ENCODE peak calls at places on chromosomes 6 and 20, in five cellular contexts. A is psoas muscle, O is BJ, W is cardiac muscle cell, S is fibroblast of lung. T is an unnamed sample.

GRCh38 chr6:114649298-114649697 is 306.5 kb upstream of the HS3ST5 start:
- DNase-seq in A (no peak), W (no peak), O (no peak), S (no peak), T (no peak)

GRCh38 chr6:25346064-25346463 is 66.9 kb downstream of the CARMIL1 start:
- DNase-seq in A (no peak), O (no peak), S (no peak), W (no peak), T (no peak)

GRCh38 chr20:54345301-54345724 is 130.1 kb upstream of the DOK5 start:
- DNase-seq in O (peak; percentile 64), S (peak; percentile 87), A (no peak), W (peak; percentile 77), T (peak; percentile 75)

GRCh38 chr20:25547063-25547462 is 38.3 kb downstream of the NINL start:
- DNase-seq in O (no peak), W (no peak), A (no peak), S (no peak), T (no peak)

GRCh38 chr20:19737025-19737424 is 21.0 kb upstream of the RIN2 start:
- DNase-seq in A (no peak), W (peak; percentile 70), S (peak; percentile 75), O (no peak), T (peak; percentile 29)

GRCh38 chr6:105678516-105678915 is 275.6 kb upstream of the PREP start:
- DNase-seq in W (no peak), O (no peak), A (no peak), S (peak; percentile 23), T (peak; percentile 51)

GRCh38 chr6:28543671-28544131 is 18.0 kb downstream of the GPX5 start:
- DNase-seq in A (no peak), S (peak; percentile 8), O (no peak), W (peak; percentile 40), T (no peak)

GRCh38 chr20:23937303-23938117 is 51.1 kb downstream of the GGTLC1 start:
- DNase-seq in O (no peak), W (peak; percentile 65), S (peak; percentile 38), A (no peak), T (no peak)

GRCh38 chr6:68738039-68738438 is 103.0 kb downstream of the ADGRB3 start:
- DNase-seq in A (no peak), O (no peak), S (no peak), W (no peak), T (no peak)

GRCh38 chr20:43037605-43038309 is 151.9 kb downstream of the PTPRT start:
- DNase-seq in O (no peak), S (no peak), W (no peak), A (no peak), T (no peak)

GRCh38 chr6:90668141-90668540 is 81.3 kb upstream of the MAP3K7 start:
- DNase-seq in W (no peak), A (no peak), O (no peak), S (no peak), T (no peak)

GRCh38 chr6:24078200-24078599 is 47.8 kb upstream of the NRSN1 start:
- DNase-seq in W (no peak), O (no peak), A (no peak), S (no peak), T (no peak)

GRCh38 chr20:51732454-51732791 is 35.8 kb downstream of the ATP9A start:
- DNase-seq in S (peak; percentile 61), O (no peak), A (no peak), W (peak; percentile 62), T (no peak)

GRCh38 chr6:15268130-15268908 is 22.4 kb downstream of the JARID2 start:
- DNase-seq in O (no peak), W (peak; percentile 49), S (no peak), A (no peak), T (no peak)

GRCh38 chr20:53376021-53376420 is 217.6 kb downstream of the ZNF217 start:
- DNase-seq in A (no peak), W (no peak), O (no peak), S (no peak), T (no peak)

GRCh38 chr20:9021216-9021615 is 47.7 kb upstream of the PLCB4 start:
- DNase-seq in S (no peak), A (no peak), O (no peak), W (no peak), T (no peak)

DNA sequence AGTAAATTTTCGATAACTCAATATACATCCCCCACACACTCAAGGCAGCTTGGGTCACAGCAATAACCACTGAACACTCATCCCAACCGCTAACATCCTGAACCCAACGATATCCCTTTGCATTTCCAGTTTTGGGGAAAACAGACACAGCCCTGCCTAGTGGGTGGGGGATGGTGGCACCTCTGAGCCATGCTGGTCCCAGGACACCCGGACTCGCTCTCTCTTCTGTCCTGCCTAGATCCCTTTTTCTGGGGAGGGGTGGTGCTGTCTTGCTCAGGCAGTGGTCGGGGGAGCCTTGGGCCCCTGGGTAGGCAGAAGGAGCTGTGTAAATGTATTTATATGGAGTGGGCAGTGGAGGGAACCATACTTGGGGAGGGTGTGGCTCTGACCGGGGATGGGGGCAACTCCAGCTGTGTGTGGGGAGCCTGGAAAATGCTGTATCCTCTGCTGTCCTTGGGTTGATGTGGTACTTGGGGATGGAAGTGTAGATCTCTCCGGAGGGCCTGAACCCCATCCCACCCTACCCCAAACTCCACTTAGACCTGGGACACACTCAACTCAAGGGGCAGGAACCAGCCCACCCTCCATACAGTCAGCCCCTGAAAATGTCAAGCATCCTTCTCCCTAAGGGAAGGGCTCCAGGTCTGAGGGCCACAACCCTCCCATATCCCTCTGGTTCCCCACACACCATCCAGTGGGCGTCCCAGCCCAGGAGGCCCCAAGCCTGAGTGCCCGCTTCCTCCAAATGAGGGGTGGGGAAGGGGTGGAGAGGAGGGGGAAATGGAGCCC is 23.7 kb upstream of the SLC22A7 start:
- DNase-seq in W (no peak), S (no peak), O (no peak), A (no peak), T (no peak)
- H3K4me3 ChIP-seq in W (no peak overlapping the region), S (no peak overlapping the region), O (no peak overlapping the region), A (no peak overlapping the region), T (no peak overlapping the region)

GRCh38 chr6:17169291-17169690 is 67.4 kb downstream of the STMND1 start:
- DNase-seq in S (peak; percentile 75), O (no peak), W (peak; percentile 21), A (peak; percentile 52), T (peak; percentile 35)

GRCh38 chr6:17165383-17165782 is 63.5 kb downstream of the STMND1 start:
- DNase-seq in O (peak; percentile 44), S (peak; percentile 55), A (no peak), W (peak; percentile 50), T (peak; percentile 60)

GRCh38 chr6:17169701-17170100 is 67.9 kb downstream of the STMND1 start:
- DNase-seq in O (no peak), W (no peak), S (no peak), A (no peak), T (no peak)

GRCh38 chr6:17173071-17173470 is 71.2 kb downstream of the STMND1 start:
- DNase-seq in A (no peak), O (no peak), W (no peak), S (no peak), T (no peak)

DNA sequence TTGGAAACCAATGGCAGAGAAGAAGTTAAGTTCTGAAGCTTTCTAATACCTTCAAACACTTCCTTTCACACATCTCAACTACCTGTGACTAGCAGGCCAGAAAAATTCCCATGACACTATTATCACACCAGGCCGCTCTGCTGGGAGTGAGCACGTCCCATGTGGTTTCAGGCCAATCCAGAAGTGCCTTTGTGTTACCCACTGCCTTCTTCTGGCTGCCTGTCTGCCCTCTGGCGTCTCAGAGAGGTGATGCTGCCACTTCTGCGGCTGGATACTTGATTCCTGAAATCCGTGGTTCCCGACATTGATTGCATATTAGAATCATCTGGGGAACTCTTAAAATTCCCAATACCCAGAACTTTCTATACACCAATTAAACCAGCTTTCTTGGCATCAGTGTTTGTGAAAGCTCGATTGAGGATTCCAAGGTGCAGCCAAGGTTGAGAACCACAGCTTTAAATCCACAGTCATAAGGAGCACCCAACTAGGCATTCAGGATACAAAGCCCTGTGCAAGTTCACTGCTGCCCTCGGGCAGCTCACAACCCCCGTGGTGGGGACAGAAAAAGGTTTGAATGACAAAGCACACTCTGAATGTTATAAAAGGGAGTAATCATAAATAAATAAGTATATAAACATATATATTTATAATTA is 65.6 kb downstream of the STMND1 start:
- DNase-seq in S (peak; percentile 14), O (no peak), A (peak; percentile 28), W (peak; percentile 57), T (no peak)
- TF ChIP-seq CTCF in S (no peak), O (peak; percentile 69), A (peak; percentile 61), W (peak; percentile 66), T (peak; percentile 55)

GRCh38 chr6:45595010-45595851 is 217.5 kb upstream of the SUPT3H start:
- DNase-seq in W (no peak), A (no peak), S (no peak), O (no peak), T (no peak)
- H3K4me3 ChIP-seq in W (no peak overlapping the region), A (no peak overlapping the region), S (no peak overlapping the region), O (no peak overlapping the region), T (no peak overlapping the region)

GRCh38 chr6:104321301-104321700 is 538.4 kb downstream of the HACE1 start:
- DNase-seq in S (no peak), O (no peak), W (no peak), A (no peak), T (no peak)

GRCh38 chr6:104326173-104327001 is 533.3 kb downstream of the HACE1 start:
- DNase-seq in S (peak; percentile 9), W (peak; percentile 88), A (no peak), O (peak; percentile 75), T (peak; percentile 11)

GRCh38 chr6:104322849-104323248 is 536.9 kb downstream of the HACE1 start:
- DNase-seq in A (no peak), S (no peak), O (no peak), W (peak; percentile 2), T (no peak)

GRCh38 chr6:104324305-104324704 is 535.4 kb downstream of the HACE1 start:
- DNase-seq in O (no peak), A (no peak), W (no peak), S (no peak), T (no peak)

GRCh38 chr6:104325341-104326172 is 534.2 kb downstream of the HACE1 start:
- DNase-seq in O (no peak), A (no peak), W (peak; percentile 73), S (peak; percentile 4), T (no peak)
- TF ChIP-seq CTCF in O (peak; percentile 62), A (peak; percentile 11), W (peak; percentile 69), S (peak; percentile 39), T (peak; percentile 50)

GRCh38 chr6:147950623-147950987 is 392.0 kb upstream of the SASH1 start:
- DNase-seq in S (peak; percentile 81), W (peak; percentile 88), A (no peak), O (no peak), T (no peak)
- H3K4me3 ChIP-seq in S (no peak overlapping the region), W (no peak overlapping the region), A (no peak overlapping the region), O (no peak overlapping the region), T (no peak overlapping the region)

DNA sequence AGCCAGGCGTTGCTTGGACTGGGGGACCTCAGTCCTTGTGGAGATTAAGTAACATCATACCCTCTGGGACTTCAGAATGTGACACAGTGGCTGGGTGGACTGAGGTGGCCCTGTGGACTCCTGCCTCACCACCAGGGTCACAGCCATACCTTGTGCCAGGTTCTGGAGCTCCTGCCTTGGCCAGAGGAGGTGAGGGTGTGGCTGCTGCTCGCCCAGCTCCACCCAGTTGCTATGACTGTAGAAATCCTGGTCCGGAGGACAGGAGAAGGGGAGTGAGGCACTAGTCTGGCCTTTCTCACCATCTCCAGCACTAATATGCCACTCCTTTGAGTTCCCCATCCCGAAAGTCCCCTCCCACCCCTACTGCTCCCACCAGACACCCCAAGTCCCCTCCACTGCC is 1.9 kb downstream of the VWA7 start:
- DNase-seq in S (no peak), A (no peak), W (no peak), O (no peak), T (no peak)
- TF ChIP-seq CTCF in S (no peak), A (no peak), W (no peak), O (no peak), T (no peak)